ENCODE peak calls at places on chromosomes 1 and 21, in nine cellular contexts. Y is body of pancreas, S is Karpas-422, Q is neural progenitor cell, O is Panc1, K is mammary epithelial cell, T is GM23248, B is H9, W is pancreas. X is an unnamed sample.

GRCh38 chr21:36509966-36510742 is 30.2 kb upstream of the CLDN14 start:
- DNase-seq in Q (no peak), B (no peak), T (no peak), W (peak), K (peak), O (no peak), Y (peak), S (peak), X (no peak)

GRCh38 chr1:36534711-36535412 is 52.1 kb upstream of the CSF3R start:
- DNase-seq in W (no peak), K (no peak), B (peak), T (no peak), O (no peak), S (no peak), Q (no peak), Y (no peak), X (no peak)

GRCh38 chr1:4595341-4596225 is 58.8 kb upstream of the AJAP1 start:
- DNase-seq in W (no peak), O (no peak), Q (no peak), T (no peak), Y (no peak), K (no peak), S (no peak), B (no peak), X (no peak)

GRCh38 chr1:111452581-111452980 is 3.3 kb downstream of the ATP5PB start:
- DNase-seq in W (no peak), S (no peak), T (no peak), O (no peak), K (no peak), B (no peak), Y (no peak), Q (no peak), X (no peak)

GRCh38 chr1:48371598-48371997 is 100.4 kb downstream of the SPATA6 start:
- DNase-seq in T (no peak), B (no peak), K (no peak), Y (no peak), S (no peak), Q (no peak), W (no peak), O (no peak), X (no peak)

GRCh38 chr1:93079685-93080141 is 630 bp downstream of the MTF2 start:
- DNase-seq in T (peak), Y (peak), Q (peak), B (peak), S (peak), K (peak), O (no peak), W (no peak), X (no peak)

GRCh38 chr1:114062646-114063045 is 83.4 kb downstream of the OLFML3 start:
- DNase-seq in T (peak), Q (no peak), S (peak), K (no peak), O (no peak), W (no peak), Y (no peak), B (no peak), X (no peak)

GRCh38 chr1:30232288-30232899 is 491.0 kb downstream of the MATN1 start:
- DNase-seq in Y (peak), O (peak), T (peak), S (peak), W (no peak), K (peak), Q (peak), B (peak), X (no peak)

GRCh38 chr1:16129921-16130543 is 25.8 kb downstream of the EPHA2 start:
- DNase-seq in T (no peak), B (no peak), Q (no peak), O (no peak), Y (no peak), W (no peak), S (no peak), K (no peak), X (no peak)

GRCh38 chr1:80675469-80675868 is 1125.3 kb upstream of the ADGRL2 start:
- DNase-seq in B (no peak), W (no peak), O (no peak), T (peak), Q (no peak), S (no peak), K (no peak), Y (no peak), X (no peak)

GRCh38 chr1:27102707-27103468 is 52.0 kb downstream of the SLC9A1 start:
- DNase-seq in K (peak), Y (peak), B (peak), T (peak), S (peak), O (no peak), W (peak), Q (peak), X (peak)

GRCh38 chr1:72115290-72115689 is 167.0 kb downstream of the NEGR1 start:
- DNase-seq in S (no peak), K (no peak), Y (no peak), Q (no peak), W (no peak), B (no peak), O (no peak), T (no peak), X (no peak)

GRCh38 chr1:228098323-228098931 is 4.7 kb downstream of the C1orf35 start:
- DNase-seq in Y (no peak), Q (no peak), W (peak), S (peak), K (no peak), T (no peak), O (no peak), B (peak), X (no peak)

GRCh38 chr1:185733818-185734709 is at the start of gene HMCN1:
- DNase-seq in S (no peak), B (peak), T (peak), Y (peak), K (peak), Q (peak), O (no peak), W (peak), X (no peak)
- H3K27ac ChIP-seq in S (no peak), B (no peak), T (peak), Y (peak), K (peak), Q (peak), O (no peak), W (peak), X (no peak)

GRCh38 chr1:206703647-206704046 is 18.9 kb downstream of the MAPKAPK2 start:
- DNase-seq in Y (no peak), T (no peak), S (no peak), W (no peak), O (no peak), B (no peak), K (no peak), Q (no peak), X (no peak)

GRCh38 chr1:206705187-206705586 is 20.5 kb downstream of the MAPKAPK2 start:
- DNase-seq in Y (peak), B (no peak), T (peak), O (no peak), Q (peak), S (no peak), W (no peak), K (no peak), X (no peak)

GRCh38 chr1:206700445-206701036 is 15.8 kb downstream of the MAPKAPK2 start:
- DNase-seq in T (peak), Y (no peak), W (no peak), O (no peak), B (no peak), K (no peak), Q (no peak), S (no peak), X (no peak)

GRCh38 chr1:206704239-206704638 is 19.5 kb downstream of the MAPKAPK2 start:
- DNase-seq in O (no peak), Y (no peak), B (no peak), S (no peak), W (no peak), K (no peak), Q (no peak), T (no peak), X (no peak)

GRCh38 chr1:206702803-206703202 is 18.1 kb downstream of the MAPKAPK2 start:
- DNase-seq in Q (peak), W (no peak), Y (no peak), B (peak), S (no peak), K (no peak), T (no peak), O (no peak), X (no peak)
- H3K27ac ChIP-seq in Q (no peak), W (no peak), Y (no peak), B (no peak), S (no peak), K (no peak), T (no peak), O (no peak), X (no peak)

GRCh38 chr1:172168597-172168872 is 251.9 kb upstream of the C1orf105 start:
- DNase-seq in T (no peak), W (no peak), O (no peak), K (no peak), Y (no peak), Q (no peak), B (no peak), S (no peak), X (no peak)

GRCh38 chr1:172163479-172164215 is 256.8 kb upstream of the C1orf105 start:
- DNase-seq in K (no peak), B (no peak), S (no peak), W (no peak), Q (no peak), O (no peak), T (peak), Y (no peak), X (no peak)

GRCh38 chr1:172165403-172165802 is 255.1 kb upstream of the C1orf105 start:
- DNase-seq in Y (no peak), B (no peak), S (no peak), Q (no peak), K (no peak), W (no peak), T (no peak), O (no peak), X (no peak)

GRCh38 chr1:172172267-172172880 is 248.1 kb upstream of the C1orf105 start:
- DNase-seq in O (no peak), S (no peak), B (no peak), K (no peak), W (no peak), T (no peak), Q (no peak), Y (no peak), X (no peak)

GRCh38 chr1:172167801-172168596 is 252.5 kb upstream of the C1orf105 start:
- DNase-seq in S (no peak), Y (peak), W (peak), B (no peak), T (peak), K (peak), O (no peak), Q (no peak), X (no peak)
- H3K27ac ChIP-seq in S (no peak), Y (peak), W (peak), B (no peak), T (no peak), K (no peak), O (peak), Q (no peak), X (peak)

GRCh38 chr1:225577243-225577642 is 75.7 kb downstream of the ENAH start:
- DNase-seq in B (no peak), Q (no peak), T (no peak), K (no peak), W (no peak), Y (no peak), S (no peak), O (no peak), X (no peak)

GRCh38 chr1:225578247-225578646 is 74.7 kb downstream of the ENAH start:
- DNase-seq in S (no peak), B (no peak), Y (no peak), Q (no peak), K (no peak), W (no peak), O (no peak), T (peak), X (no peak)

GRCh38 chr1:225572422-225572821 is 80.5 kb downstream of the ENAH start:
- DNase-seq in T (peak), B (no peak), S (no peak), K (no peak), Y (no peak), O (no peak), W (no peak), Q (no peak), X (no peak)

GRCh38 chr1:225567789-225568188 is 85.1 kb downstream of the ENAH start:
- DNase-seq in W (no peak), Q (peak), Y (no peak), T (no peak), O (no peak), S (peak), K (no peak), B (no peak), X (no peak)

DNA sequence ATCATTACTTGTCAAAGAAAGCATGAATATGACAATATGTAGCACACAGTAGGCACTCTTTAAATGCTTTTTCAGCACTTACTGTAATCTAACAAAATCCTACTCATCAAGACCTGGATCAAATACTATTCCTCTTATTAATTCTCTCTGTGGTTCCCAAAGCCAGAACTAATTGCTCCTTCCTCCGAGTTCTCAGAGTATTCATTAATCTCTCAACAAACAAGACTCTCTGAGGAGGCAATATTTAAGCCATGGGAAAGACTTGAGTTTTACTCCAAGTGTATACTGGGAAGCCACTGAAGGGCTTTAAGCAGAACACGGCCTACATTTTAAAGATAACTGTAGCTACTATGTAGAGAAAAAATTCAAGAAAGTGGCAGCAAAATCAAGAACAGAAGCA is 79.7 kb downstream of the ENAH start:
- DNase-seq in B (no peak), K (no peak), O (no peak), W (no peak), T (no peak), Y (no peak), Q (no peak), S (no peak), X (no peak)
- H3K27ac ChIP-seq in B (no peak), K (no peak), O (no peak), W (no peak), T (peak), Y (no peak), Q (peak), S (no peak), X (no peak)

GRCh38 chr1:20073247-20073646 is 3.3 kb downstream of the PLA2G5 start:
- DNase-seq in B (no peak), Q (no peak), T (no peak), S (no peak), O (no peak), W (no peak), Y (no peak), K (no peak), X (no peak)

GRCh38 chr1:20069932-20070331 is at the start of gene PLA2G5:
- DNase-seq in K (no peak), S (no peak), O (no peak), T (peak), W (no peak), Y (peak), Q (peak), B (no peak), X (peak)

GRCh38 chr1:20070357-20070756 is 363 bp downstream of the PLA2G5 start:
- DNase-seq in O (no peak), K (no peak), W (no peak), Q (no peak), Y (no peak), B (no peak), S (no peak), T (no peak), X (no peak)

GRCh38 chr1:20072771-20073170 is 2.8 kb downstream of the PLA2G5 start:
- DNase-seq in T (no peak), B (no peak), Y (no peak), Q (no peak), K (no peak), W (no peak), O (no peak), S (no peak), X (no peak)

GRCh38 chr1:20071416-20071815 is 1.4 kb downstream of the PLA2G5 start:
- DNase-seq in Y (no peak), T (no peak), W (no peak), K (no peak), O (no peak), B (no peak), S (no peak), Q (no peak), X (no peak)
- H3K27ac ChIP-seq in Y (no peak), T (no peak), W (no peak), K (no peak), O (no peak), B (no peak), S (no peak), Q (no peak), X (no peak)